ENCODE peak calls at places on chromosomes 2 and 18, in ten cellular contexts. One of them, this sample, is unnamed.

GRCh38 chr2:150076281-150076680 is 411.2 kb downstream of the RND3 start:
- DNase-seq in NCI-H1048: no peak
- DNase-seq in A172: no peak
- DNase-seq in M059J: peak
- DNase-seq in GM13976: no peak
- DNase-seq in CD4-positive, alpha-beta T cell: no peak
- DNase-seq in RKO: peak
- DNase-seq in CD8-positive, alpha-beta T cell: no peak
- DNase-seq in head of caudate nucleus: no peak
- DNase-seq in right atrium auricular region: no peak
- DNase-seq in this sample: no peak

GRCh38 chr18:51044928-51045587 is 15.0 kb downstream of the SMAD4 start:
- DNase-seq in head of caudate nucleus: no peak
- DNase-seq in M059J: no peak
- DNase-seq in RKO: no peak
- DNase-seq in A172: peak
- DNase-seq in NCI-H1048: no peak
- DNase-seq in right atrium auricular region: no peak
- DNase-seq in CD4-positive, alpha-beta T cell: no peak
- DNase-seq in GM13976: no peak
- DNase-seq in CD8-positive, alpha-beta T cell: no peak
- DNase-seq in this sample: no peak

GRCh38 chr2:139033300-139033699 is 253.1 kb upstream of the NXPH2 start:
- DNase-seq in RKO: no peak
- DNase-seq in CD8-positive, alpha-beta T cell: no peak
- DNase-seq in head of caudate nucleus: no peak
- DNase-seq in NCI-H1048: no peak
- DNase-seq in A172: peak
- DNase-seq in GM13976: no peak
- DNase-seq in CD4-positive, alpha-beta T cell: no peak
- DNase-seq in right atrium auricular region: no peak
- DNase-seq in M059J: peak
- DNase-seq in this sample: no peak

GRCh38 chr2:31764169-31764568 is 183.4 kb upstream of the SRD5A2 start:
- DNase-seq in M059J: no peak
- DNase-seq in right atrium auricular region: no peak
- DNase-seq in GM13976: no peak
- DNase-seq in CD8-positive, alpha-beta T cell: no peak
- DNase-seq in CD4-positive, alpha-beta T cell: no peak
- DNase-seq in head of caudate nucleus: no peak
- DNase-seq in A172: no peak
- DNase-seq in RKO: no peak
- DNase-seq in NCI-H1048: no peak
- DNase-seq in this sample: no peak

GRCh38 chr2:126359494-126359893 is 296.5 kb upstream of the GYPC start:
- DNase-seq in head of caudate nucleus: no peak
- DNase-seq in GM13976: no peak
- DNase-seq in CD8-positive, alpha-beta T cell: no peak
- DNase-seq in NCI-H1048: no peak
- DNase-seq in M059J: peak
- DNase-seq in right atrium auricular region: no peak
- DNase-seq in CD4-positive, alpha-beta T cell: no peak
- DNase-seq in A172: no peak
- DNase-seq in RKO: peak
- DNase-seq in this sample: no peak

GRCh38 chr2:207635468-207636200 is 10.4 kb upstream of the METTL21A start:
- DNase-seq in RKO: no peak
- DNase-seq in NCI-H1048: no peak
- DNase-seq in M059J: no peak
- DNase-seq in CD8-positive, alpha-beta T cell: no peak
- DNase-seq in head of caudate nucleus: no peak
- DNase-seq in GM13976: no peak
- DNase-seq in CD4-positive, alpha-beta T cell: no peak
- DNase-seq in A172: peak
- DNase-seq in right atrium auricular region: no peak
- DNase-seq in this sample: no peak

GRCh38 chr2:178811901-178812300 is 4.7 kb upstream of the TTN start:
- DNase-seq in M059J: peak
- DNase-seq in RKO: no peak
- DNase-seq in head of caudate nucleus: no peak
- DNase-seq in right atrium auricular region: no peak
- DNase-seq in A172: no peak
- DNase-seq in NCI-H1048: no peak
- DNase-seq in CD8-positive, alpha-beta T cell: no peak
- DNase-seq in CD4-positive, alpha-beta T cell: no peak
- DNase-seq in GM13976: no peak
- DNase-seq in this sample: no peak

GRCh38 chr2:26469092-26469710 is 8.7 kb downstream of the OTOF start:
- DNase-seq in right atrium auricular region: no peak
- DNase-seq in head of caudate nucleus: no peak
- DNase-seq in CD4-positive, alpha-beta T cell: peak
- DNase-seq in NCI-H1048: no peak
- DNase-seq in M059J: peak
- DNase-seq in CD8-positive, alpha-beta T cell: peak
- DNase-seq in A172: peak
- DNase-seq in RKO: peak
- DNase-seq in GM13976: peak
- DNase-seq in this sample: peak

GRCh38 chr2:2825516-2826208 is 494.6 kb upstream of the MYT1L start:
- DNase-seq in RKO: no peak
- DNase-seq in head of caudate nucleus: no peak
- DNase-seq in M059J: no peak
- DNase-seq in CD8-positive, alpha-beta T cell: no peak
- DNase-seq in CD4-positive, alpha-beta T cell: no peak
- DNase-seq in A172: no peak
- DNase-seq in GM13976: no peak
- DNase-seq in NCI-H1048: no peak
- DNase-seq in right atrium auricular region: peak
- DNase-seq in this sample: no peak

GRCh38 chr2:155368934-155369333 is 670.4 kb downstream of the KCNJ3 start:
- DNase-seq in RKO: peak
- DNase-seq in right atrium auricular region: no peak
- DNase-seq in CD4-positive, alpha-beta T cell: no peak
- DNase-seq in CD8-positive, alpha-beta T cell: no peak
- DNase-seq in A172: peak
- DNase-seq in NCI-H1048: no peak
- DNase-seq in GM13976: no peak
- DNase-seq in head of caudate nucleus: no peak
- DNase-seq in M059J: peak
- DNase-seq in this sample: no peak

GRCh38 chr18:74497778-74498177 is 1.6 kb downstream of the CNDP2 start:
- DNase-seq in head of caudate nucleus: no peak
- DNase-seq in NCI-H1048: no peak
- DNase-seq in GM13976: no peak
- DNase-seq in CD4-positive, alpha-beta T cell: no peak
- DNase-seq in CD8-positive, alpha-beta T cell: no peak
- DNase-seq in M059J: no peak
- DNase-seq in A172: no peak
- DNase-seq in RKO: no peak
- DNase-seq in right atrium auricular region: no peak
- DNase-seq in this sample: no peak

GRCh38 chr2:45643543-45644542 is 7.6 kb upstream of the PRKCE start:
- DNase-seq in NCI-H1048: peak
- DNase-seq in head of caudate nucleus: peak
- DNase-seq in GM13976: peak
- DNase-seq in right atrium auricular region: peak
- DNase-seq in M059J: peak
- DNase-seq in RKO: peak
- DNase-seq in CD8-positive, alpha-beta T cell: peak
- DNase-seq in A172: peak
- DNase-seq in CD4-positive, alpha-beta T cell: peak
- DNase-seq in this sample: no peak

GRCh38 chr2:239182981-239183791 is 217.6 kb downstream of the HDAC4 start:
- DNase-seq in CD8-positive, alpha-beta T cell: no peak
- DNase-seq in RKO: no peak
- DNase-seq in NCI-H1048: no peak
- DNase-seq in A172: no peak
- DNase-seq in head of caudate nucleus: no peak
- DNase-seq in M059J: no peak
- DNase-seq in CD4-positive, alpha-beta T cell: no peak
- DNase-seq in right atrium auricular region: no peak
- DNase-seq in GM13976: no peak
- DNase-seq in this sample: no peak

GRCh38 chr18:42039396-42039795 is 84.4 kb downstream of the PIK3C3 start:
- DNase-seq in CD4-positive, alpha-beta T cell: no peak
- DNase-seq in M059J: no peak
- DNase-seq in A172: no peak
- DNase-seq in CD8-positive, alpha-beta T cell: no peak
- DNase-seq in right atrium auricular region: no peak
- DNase-seq in head of caudate nucleus: no peak
- DNase-seq in NCI-H1048: no peak
- DNase-seq in RKO: no peak
- DNase-seq in GM13976: no peak
- DNase-seq in this sample: peak

GRCh38 chr2:28640908-28641300 is 110.7 kb upstream of the PPP1CB start:
- DNase-seq in GM13976: no peak
- DNase-seq in head of caudate nucleus: no peak
- DNase-seq in RKO: no peak
- DNase-seq in NCI-H1048: no peak
- DNase-seq in M059J: no peak
- DNase-seq in CD4-positive, alpha-beta T cell: no peak
- DNase-seq in CD8-positive, alpha-beta T cell: no peak
- DNase-seq in A172: no peak
- DNase-seq in right atrium auricular region: no peak
- DNase-seq in this sample: no peak

GRCh38 chr2:99066602-99067001 is 74.9 kb upstream of the C2orf15 start:
- DNase-seq in right atrium auricular region: no peak
- DNase-seq in NCI-H1048: no peak
- DNase-seq in A172: peak
- DNase-seq in RKO: peak
- DNase-seq in GM13976: peak
- DNase-seq in CD4-positive, alpha-beta T cell: no peak
- DNase-seq in M059J: peak
- DNase-seq in head of caudate nucleus: peak
- DNase-seq in CD8-positive, alpha-beta T cell: no peak
- DNase-seq in this sample: peak

GRCh38 chr2:133790706-133791105 is 222.4 kb upstream of the NCKAP5 start:
- DNase-seq in CD8-positive, alpha-beta T cell: no peak
- DNase-seq in GM13976: no peak
- DNase-seq in NCI-H1048: no peak
- DNase-seq in RKO: no peak
- DNase-seq in head of caudate nucleus: no peak
- DNase-seq in CD4-positive, alpha-beta T cell: no peak
- DNase-seq in A172: peak
- DNase-seq in right atrium auricular region: no peak
- DNase-seq in M059J: peak
- DNase-seq in this sample: no peak

GRCh38 chr2:12636837-12637581 is 79.7 kb upstream of the TRIB2 start:
- DNase-seq in right atrium auricular region: no peak
- DNase-seq in GM13976: no peak
- DNase-seq in CD8-positive, alpha-beta T cell: no peak
- DNase-seq in M059J: no peak
- DNase-seq in NCI-H1048: no peak
- DNase-seq in A172: no peak
- DNase-seq in head of caudate nucleus: no peak
- DNase-seq in CD4-positive, alpha-beta T cell: no peak
- DNase-seq in RKO: no peak
- DNase-seq in this sample: no peak

GRCh38 chr2:60319031-60319547 is 234.4 kb downstream of the BCL11A start:
- DNase-seq in M059J: no peak
- DNase-seq in CD4-positive, alpha-beta T cell: no peak
- DNase-seq in CD8-positive, alpha-beta T cell: no peak
- DNase-seq in GM13976: no peak
- DNase-seq in head of caudate nucleus: no peak
- DNase-seq in RKO: no peak
- DNase-seq in A172: no peak
- DNase-seq in NCI-H1048: no peak
- DNase-seq in right atrium auricular region: no peak
- DNase-seq in this sample: no peak

GRCh38 chr2:99836670-99837069 is 305.7 kb downstream of the AFF3 start:
- DNase-seq in A172: no peak
- DNase-seq in CD8-positive, alpha-beta T cell: no peak
- DNase-seq in head of caudate nucleus: no peak
- DNase-seq in GM13976: no peak
- DNase-seq in NCI-H1048: no peak
- DNase-seq in right atrium auricular region: no peak
- DNase-seq in RKO: no peak
- DNase-seq in M059J: no peak
- DNase-seq in CD4-positive, alpha-beta T cell: no peak
- DNase-seq in this sample: no peak

GRCh38 chr2:219687882-219688559 is 60.6 kb downstream of the SLC4A3 start:
- DNase-seq in CD4-positive, alpha-beta T cell: no peak
- DNase-seq in CD8-positive, alpha-beta T cell: no peak
- DNase-seq in RKO: no peak
- DNase-seq in right atrium auricular region: no peak
- DNase-seq in GM13976: no peak
- DNase-seq in head of caudate nucleus: no peak
- DNase-seq in M059J: peak
- DNase-seq in NCI-H1048: no peak
- DNase-seq in A172: peak
- DNase-seq in this sample: no peak

GRCh38 chr18:46343940-46344372 is 239.8 kb downstream of the HAUS1 start:
- DNase-seq in GM13976: peak
- DNase-seq in head of caudate nucleus: no peak
- DNase-seq in RKO: no peak
- DNase-seq in NCI-H1048: no peak
- DNase-seq in M059J: no peak
- DNase-seq in CD8-positive, alpha-beta T cell: peak
- DNase-seq in A172: no peak
- DNase-seq in CD4-positive, alpha-beta T cell: peak
- DNase-seq in right atrium auricular region: no peak
- DNase-seq in this sample: no peak

GRCh38 chr2:236794074-236794473 is 224.4 kb downstream of the ACKR3 start:
- DNase-seq in head of caudate nucleus: no peak
- DNase-seq in RKO: no peak
- DNase-seq in A172: no peak
- DNase-seq in right atrium auricular region: no peak
- DNase-seq in NCI-H1048: no peak
- DNase-seq in M059J: no peak
- DNase-seq in GM13976: no peak
- DNase-seq in CD4-positive, alpha-beta T cell: no peak
- DNase-seq in CD8-positive, alpha-beta T cell: no peak
- DNase-seq in this sample: no peak

GRCh38 chr2:144890828-144891227 is 370.9 kb upstream of the ZEB2 start:
- DNase-seq in GM13976: no peak
- DNase-seq in right atrium auricular region: no peak
- DNase-seq in RKO: peak
- DNase-seq in CD8-positive, alpha-beta T cell: no peak
- DNase-seq in A172: peak
- DNase-seq in NCI-H1048: no peak
- DNase-seq in M059J: peak
- DNase-seq in CD4-positive, alpha-beta T cell: no peak
- DNase-seq in head of caudate nucleus: no peak
- DNase-seq in this sample: no peak

GRCh38 chr2:86821842-86822241 is 31.1 kb upstream of the CD8A start:
- DNase-seq in CD4-positive, alpha-beta T cell: no peak
- DNase-seq in CD8-positive, alpha-beta T cell: no peak
- DNase-seq in M059J: no peak
- DNase-seq in NCI-H1048: no peak
- DNase-seq in GM13976: no peak
- DNase-seq in head of caudate nucleus: no peak
- DNase-seq in A172: no peak
- DNase-seq in RKO: no peak
- DNase-seq in right atrium auricular region: no peak
- DNase-seq in this sample: no peak

GRCh38 chr2:113390133-113390849 is 47.2 kb upstream of the ZNG1B start:
- DNase-seq in NCI-H1048: no peak
- DNase-seq in head of caudate nucleus: peak
- DNase-seq in A172: peak
- DNase-seq in M059J: peak
- DNase-seq in CD8-positive, alpha-beta T cell: peak
- DNase-seq in GM13976: peak
- DNase-seq in RKO: peak
- DNase-seq in right atrium auricular region: no peak
- DNase-seq in CD4-positive, alpha-beta T cell: peak
- DNase-seq in this sample: no peak

GRCh38 chr2:75199428-75200011 is at the start of gene TACR1:
- DNase-seq in RKO: no peak
- DNase-seq in NCI-H1048: peak
- DNase-seq in M059J: peak
- DNase-seq in CD8-positive, alpha-beta T cell: peak
- DNase-seq in right atrium auricular region: no peak
- DNase-seq in GM13976: peak
- DNase-seq in A172: peak
- DNase-seq in head of caudate nucleus: peak
- DNase-seq in CD4-positive, alpha-beta T cell: peak
- DNase-seq in this sample: peak

GRCh38 chr2:309148-309969 is 21.5 kb upstream of the ALKAL2 start:
- DNase-seq in M059J: no peak
- DNase-seq in RKO: no peak
- DNase-seq in head of caudate nucleus: no peak
- DNase-seq in GM13976: no peak
- DNase-seq in A172: no peak
- DNase-seq in NCI-H1048: no peak
- DNase-seq in right atrium auricular region: no peak
- DNase-seq in CD8-positive, alpha-beta T cell: no peak
- DNase-seq in CD4-positive, alpha-beta T cell: no peak
- DNase-seq in this sample: no peak